ENCODE peak calls at places on chromosomes 13 and 19, in five cellular contexts. C, Q, S, G and P are unnamed samples.

GRCh38 chr19:55304279-55304978 is 20.6 kb downstream of the BRSK1 start:
- DNase-seq in G (peak), C (peak), S (no peak), Q (no peak), P (no peak)

GRCh38 chr19:2062770-2063169 is 11.7 kb upstream of the MKNK2 start:
- DNase-seq in S (no peak), Q (no peak), C (no peak), G (no peak), P (no peak)

GRCh38 chr19:5292453-5292842 is 48.2 kb downstream of the PTPRS start:
- DNase-seq in C (peak), G (peak), S (no peak), Q (no peak), P (no peak)

GRCh38 chr19:15288146-15288963 is 44.0 kb downstream of the BRD4 start:
- DNase-seq in Q (no peak), C (no peak), G (peak), S (no peak), P (peak)

GRCh38 chr13:35961002-35961401 is 170.2 kb downstream of the DCLK1 start:
- DNase-seq in C (no peak), G (no peak), S (no peak), Q (no peak), P (no peak)

GRCh38 chr19:4369888-4370260 is 26.5 kb downstream of the MPND start:
- DNase-seq in C (peak), G (peak), S (no peak), Q (no peak), P (peak)

GRCh38 chr19:5903502-5904301 is at the start of gene NDUFA11:
- DNase-seq in C (peak), S (peak), G (peak), Q (peak), P (peak)

GRCh38 chr19:33219261-33219812 is 6.3 kb downstream of the SLC7A10 start:
- DNase-seq in S (no peak), Q (no peak), G (no peak), C (no peak), P (no peak)

GRCh38 chr13:80884031-80884785 is 543.3 kb upstream of the SPRY2 start:
- DNase-seq in G (no peak), Q (no peak), C (no peak), S (no peak), P (no peak)

GRCh38 chr13:96710166-96710866 is 284.0 kb downstream of the OXGR1 start:
- DNase-seq in Q (no peak), G (no peak), S (no peak), C (no peak), P (no peak)

GRCh38 chr13:37617162-37617561 is 18.6 kb upstream of the POSTN start:
- DNase-seq in Q (no peak), G (no peak), S (no peak), C (no peak), P (peak)

GRCh38 chr13:32267836-32268439 is 47.2 kb downstream of the ZAR1L start:
- DNase-seq in Q (no peak), C (peak), S (no peak), G (peak), P (peak)

GRCh38 chr19:591099-591958 is 1.6 kb downstream of the HCN2 start:
- DNase-seq in S (no peak), C (no peak), G (no peak), Q (no peak), P (no peak)
- TF ChIP-seq POLR2AphosphoS5 in S (no peak), C (no peak), G (no peak), Q (no peak), P (no peak)

GRCh38 chr19:19406878-19407639 is 1.6 kb downstream of the GATAD2A start:
- DNase-seq in G (peak), Q (no peak), C (peak), S (no peak), P (peak)
- TF ChIP-seq POLR2AphosphoS5 in G (no peak), Q (no peak), C (peak), S (no peak), P (no peak)

DNA sequence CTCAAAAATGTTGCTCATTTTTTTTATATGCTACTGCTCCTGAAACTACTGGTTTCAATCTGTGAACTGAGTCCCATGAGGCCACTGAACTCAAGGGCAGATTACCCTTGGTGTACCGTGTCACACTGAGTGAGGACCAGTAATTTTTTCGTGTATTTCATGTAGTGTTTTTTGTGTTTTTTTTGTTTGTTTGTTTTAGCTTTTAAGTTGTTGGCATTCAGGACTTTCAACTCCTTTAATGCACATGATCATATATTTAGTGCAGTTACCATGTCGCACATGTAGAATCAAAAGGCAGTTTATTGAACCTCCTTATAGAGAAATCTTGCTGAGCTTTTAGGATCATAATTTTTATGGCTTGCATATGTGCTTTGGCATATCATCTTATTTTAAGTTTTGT is 58.0 kb downstream of the TPT1 start:
- DNase-seq in G (no peak), C (no peak), Q (no peak), S (no peak), P (no peak)
- TF ChIP-seq POLR2AphosphoS5 in G (no peak), C (no peak), Q (no peak), S (no peak), P (no peak)

GRCh38 chr19:56834564-56835375 is 5.8 kb downstream of the PEG3 start:
- DNase-seq in Q (no peak), S (no peak), C (no peak), G (no peak), P (no peak)
- TF ChIP-seq POLR2AphosphoS5 in Q (no peak), S (no peak), C (no peak), G (no peak), P (no peak)

GRCh38 chr19:12789904-12790619 is 1.2 kb upstream of the JUNB start:
- DNase-seq in C (peak), G (peak), Q (peak), S (peak), P (peak)
- TF ChIP-seq POLR2AphosphoS5 in C (peak), G (peak), Q (peak), S (peak), P (peak)

DNA sequence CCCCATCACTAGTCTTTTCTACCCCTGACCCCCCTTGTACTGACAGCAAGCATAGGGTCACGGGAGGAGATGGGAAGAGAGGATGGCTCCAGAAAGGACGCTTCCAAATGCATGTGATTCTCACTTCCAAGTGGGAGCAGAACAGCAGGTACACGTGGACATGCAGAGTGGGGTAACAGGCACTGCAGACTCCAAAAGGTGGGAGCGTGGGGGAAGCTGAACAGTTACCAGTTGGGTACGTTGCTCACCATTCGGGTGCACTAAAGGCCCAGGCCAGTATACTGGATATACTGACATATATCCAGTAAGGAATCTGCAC is 2.3 kb upstream of the ETV2 start:
- DNase-seq in S (no peak), G (no peak), C (no peak), Q (no peak), P (no peak)
- TF ChIP-seq POLR2AphosphoS5 in S (no peak), G (no peak), C (no peak), Q (no peak), P (no peak)

DNA sequence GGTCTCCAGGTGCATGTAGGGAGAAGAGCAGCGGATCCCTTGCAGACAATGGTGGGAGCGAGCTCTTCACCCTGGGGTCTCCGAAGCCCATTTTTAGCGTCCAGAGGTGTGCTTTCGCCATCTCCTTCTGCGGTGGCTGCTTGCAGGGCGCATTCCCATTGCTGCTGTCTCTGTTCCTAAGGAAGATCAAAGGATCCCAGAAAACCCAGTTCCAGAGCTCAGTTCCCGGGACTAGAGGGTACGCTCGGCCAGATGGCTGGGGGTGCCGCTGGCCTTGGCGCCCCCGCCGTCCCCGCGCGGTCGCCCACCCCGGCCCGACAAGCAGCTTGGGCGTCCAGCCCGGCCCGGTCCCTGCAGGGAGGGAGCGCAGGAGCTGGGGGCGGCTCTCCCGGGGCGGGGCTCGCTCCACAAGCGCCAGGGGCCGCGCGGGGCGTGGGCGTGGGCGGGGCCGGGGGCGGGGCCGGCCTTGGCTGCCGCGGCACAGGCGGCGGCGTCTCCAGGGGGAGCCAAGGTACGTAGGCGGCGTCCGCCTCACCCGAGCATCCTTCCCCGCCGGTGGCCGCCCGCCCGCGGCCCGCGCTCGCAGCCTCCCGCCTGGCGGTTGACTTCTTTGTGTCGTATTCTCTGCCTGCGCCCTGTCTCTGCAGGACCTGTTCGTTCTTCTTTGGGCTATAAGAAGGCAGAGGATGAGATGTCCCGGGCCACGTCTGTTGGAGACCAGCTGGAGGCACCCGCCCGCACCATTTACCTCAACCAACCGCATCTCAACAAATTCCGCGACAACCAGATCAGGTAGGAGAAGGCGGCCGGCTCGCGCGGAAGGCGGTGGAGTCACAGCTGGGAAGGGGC is 96.8 kb downstream of the ATP8A2 start:
- DNase-seq in C (no peak), S (no peak), G (no peak), Q (no peak), P (no peak)
- TF ChIP-seq POLR2AphosphoS5 in C (no peak), S (no peak), G (no peak), Q (no peak), P (no peak)